ENCODE peak calls at places on chromosomes 5 and 9, in four cellular contexts. Z is adrenal gland, P is progenitor cell of endocrine pancreas, R is pancreas. H is an unnamed sample.

GRCh38 chr5:57221049-57221568 is 47.2 kb downstream of the GPBP1 start:
- DNase-seq in P (no peak), R (no peak), Z (no peak), H (peak)

GRCh38 chr5:55418994-55419991 is 111.5 kb downstream of the MTREX start:
- DNase-seq in Z (no peak), R (no peak), P (no peak), H (no peak)

GRCh38 chr5:139653616-139654015 is 5.5 kb downstream of the CXXC5 start:
- DNase-seq in P (no peak), Z (no peak), R (peak), H (no peak)

GRCh38 chr5:140408750-140409241 is 7.2 kb downstream of the ANKHD1 start:
- DNase-seq in P (no peak), R (no peak), Z (no peak), H (no peak)

GRCh38 chr5:79702606-79703380 is 13.2 kb downstream of the CMYA5 start:
- DNase-seq in Z (no peak), P (no peak), R (no peak), H (peak)

GRCh38 chr5:54643679-54644078 is 126.1 kb downstream of the SNX18 start:
- DNase-seq in R (no peak), Z (no peak), P (no peak), H (no peak)

GRCh38 chr5:175467983-175468698 is 10.2 kb upstream of the SFXN1 start:
- DNase-seq in R (no peak), P (no peak), Z (no peak), H (no peak)

GRCh38 chr9:36961051-36961450 is 73.0 kb downstream of the PAX5 start:
- DNase-seq in Z (no peak), R (no peak), P (no peak), H (no peak)

GRCh38 chr5:62720036-62720441 is 141.4 kb downstream of the LRRC70 start:
- DNase-seq in Z (peak), P (peak), R (no peak), H (peak)

GRCh38 chr9:100595391-100596199 is 17.7 kb downstream of the CAVIN4 start:
- DNase-seq in R (no peak), Z (no peak), P (no peak), H (peak)

GRCh38 chr9:10054456-10054855 is 558.3 kb downstream of the PTPRD start:
- DNase-seq in R (no peak), Z (no peak), P (no peak), H (no peak)

GRCh38 chr5:92519717-92520632 is 1061.0 kb downstream of the NR2F1-AS1 start:
- DNase-seq in R (no peak), Z (no peak), P (no peak), H (no peak)

GRCh38 chr5:40717281-40717680 is 37.6 kb downstream of the PTGER4 start:
- DNase-seq in P (no peak), Z (no peak), R (no peak), H (no peak)

GRCh38 chr5:131513780-131514179 is 121.2 kb downstream of the RAPGEF6 start:
- DNase-seq in P (no peak), Z (no peak), R (no peak), H (no peak)

GRCh38 chr5:149228610-149229297 is 42.9 kb upstream of the AFAP1L1 start:
- DNase-seq in Z (peak), R (no peak), P (no peak), H (no peak)

GRCh38 chr5:1185038-1185651 is 16.2 kb upstream of the SLC6A19 start:
- DNase-seq in Z (no peak), R (no peak), P (no peak), H (no peak)

GRCh38 chr5:14396071-14396470 is 185.5 kb upstream of the OTULINL start:
- DNase-seq in Z (no peak), P (no peak), R (no peak), H (no peak)

GRCh38 chr9:79485258-79485657 is 86.5 kb upstream of the TLE4 start:
- DNase-seq in Z (no peak), P (no peak), R (no peak), H (no peak)

GRCh38 chr9:4739587-4740372 is 1.2 kb downstream of the AK3 start:
- DNase-seq in P (no peak), Z (peak), R (no peak), H (peak)

GRCh38 chr9:10251490-10251889 is 361.3 kb downstream of the PTPRD start:
- DNase-seq in P (no peak), R (no peak), Z (no peak), H (no peak)

GRCh38 chr9:99563364-99563763 is 258.3 kb upstream of the NR4A3 start:
- DNase-seq in R (no peak), P (no peak), Z (peak), H (no peak)

GRCh38 chr5:112006721-112007120 is 249.7 kb upstream of the NREP start:
- DNase-seq in R (no peak), Z (no peak), P (no peak), H (no peak)

GRCh38 chr9:121902483-121903135 is 190.5 kb downstream of the TTLL11 start:
- DNase-seq in R (no peak), P (no peak), Z (no peak), H (no peak)

GRCh38 chr5:31196309-31196708 is 2.8 kb downstream of the CDH6 start:
- DNase-seq in R (no peak), Z (no peak), P (no peak), H (no peak)
- TF ChIP-seq CTCF in R (no peak), Z (no peak), P (peak), H (no peak)

GRCh38 chr9:105415344-105415980 is 32.4 kb upstream of the FSD1L start:
- DNase-seq in Z (peak), R (peak), P (peak), H (peak)
- TF ChIP-seq CTCF in Z (peak), R (peak), P (peak), H (peak)

GRCh38 chr9:95940265-95940664 is 64.8 kb downstream of the ERCC6L2 start:
- DNase-seq in Z (no peak), P (no peak), R (no peak), H (no peak)

GRCh38 chr9:95939472-95939871 is 64.0 kb downstream of the ERCC6L2 start:
- DNase-seq in P (no peak), R (no peak), Z (no peak), H (no peak)

GRCh38 chr9:95936579-95937075 is 61.1 kb downstream of the ERCC6L2 start:
- DNase-seq in R (no peak), Z (no peak), P (no peak), H (no peak)

GRCh38 chr9:95937131-95937530 is 61.6 kb downstream of the ERCC6L2 start:
- DNase-seq in R (no peak), P (no peak), Z (no peak), H (no peak)

GRCh38 chr9:95938724-95939123 is 63.2 kb downstream of the ERCC6L2 start:
- DNase-seq in P (no peak), R (no peak), Z (no peak), H (no peak)
- TF ChIP-seq CTCF in P (peak), R (no peak), Z (no peak), H (no peak)

GRCh38 chr9:19408316-19408692 is 505 bp upstream of the ACER2 start:
- DNase-seq in Z (peak), P (no peak), R (no peak), H (no peak)

GRCh38 chr9:19410195-19410503 is 1.3 kb downstream of the ACER2 start:
- DNase-seq in P (no peak), Z (no peak), R (no peak), H (no peak)

GRCh38 chr9:19409406-19410194 is 791 bp downstream of the ACER2 start:
- DNase-seq in P (no peak), R (peak), Z (peak), H (peak)

GRCh38 chr9:19410594-19410993 is 1.8 kb downstream of the ACER2 start:
- DNase-seq in P (no peak), Z (no peak), R (no peak), H (no peak)

GRCh38 chr9:19408693-19409405 is at the start of gene ACER2:
- DNase-seq in R (peak), P (peak), Z (peak), H (peak)
- TF ChIP-seq CTCF in R (no peak), P (peak), Z (no peak), H (peak)

GRCh38 chr5:110045153-110045552 is 355.4 kb downstream of the MAN2A1 start:
- DNase-seq in P (no peak), R (no peak), Z (no peak), H (no peak)
- TF ChIP-seq CTCF in P (no peak), R (no peak), Z (no peak), H (no peak)

DNA sequence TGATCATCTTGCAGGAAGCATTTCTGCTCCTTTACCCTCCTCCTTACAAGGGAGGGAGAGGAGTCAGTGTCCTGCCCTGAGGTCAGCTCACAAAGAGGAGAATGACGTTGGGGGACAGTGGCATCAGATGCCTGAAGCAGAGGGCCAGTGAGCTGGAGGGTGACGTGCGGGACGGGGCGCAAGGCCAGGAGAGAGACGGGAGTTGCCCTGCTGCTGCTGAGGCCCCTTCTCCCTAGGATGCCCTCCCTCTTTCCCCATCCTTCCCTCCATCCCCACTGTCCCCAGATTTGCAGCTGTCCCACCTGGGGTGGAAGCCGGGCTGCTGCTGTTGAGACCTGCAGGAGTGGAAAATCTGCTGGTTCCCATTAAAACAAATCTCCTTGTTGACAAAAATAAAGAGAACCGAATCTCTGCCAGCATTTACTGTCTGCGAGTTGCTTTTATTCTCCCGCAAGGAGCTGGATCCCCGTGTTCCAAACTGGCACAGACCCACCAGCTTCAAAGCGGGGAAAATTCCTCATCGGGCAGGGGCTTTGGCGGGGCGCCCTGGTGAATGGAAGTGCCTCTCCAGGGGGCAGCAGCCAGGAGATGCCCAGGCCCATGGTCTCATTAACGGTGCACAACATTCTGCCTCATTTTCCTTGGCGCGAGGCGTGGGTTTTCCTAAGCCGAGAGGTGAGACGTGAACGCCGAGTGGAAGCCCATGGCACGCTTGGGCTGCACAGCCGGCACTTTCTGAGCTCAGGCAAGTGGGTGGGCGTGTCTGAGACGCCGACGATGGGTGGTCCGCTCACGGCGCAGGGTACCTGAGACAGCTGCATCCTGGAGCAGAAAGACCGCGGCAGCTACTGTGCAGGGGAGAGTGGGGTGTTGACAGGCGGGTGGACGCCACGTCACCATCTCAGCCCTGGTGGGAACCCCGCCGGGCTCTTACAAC is 13.9 kb upstream of the COL5A1 start:
- DNase-seq in P (no peak), Z (peak), R (no peak), H (no peak)
- TF ChIP-seq CTCF in P (no peak), Z (no peak), R (no peak), H (no peak)

GRCh38 chr9:69229367-69229766 is 55.3 kb downstream of the TJP2 start:
- DNase-seq in Z (no peak), R (no peak), P (no peak), H (no peak)

GRCh38 chr9:69222953-69223352 is 48.9 kb downstream of the TJP2 start:
- DNase-seq in P (no peak), R (no peak), Z (no peak), H (no peak)

GRCh38 chr9:69221036-69221435 is 47.0 kb downstream of the TJP2 start:
- DNase-seq in R (peak), P (no peak), Z (no peak), H (no peak)

GRCh38 chr9:69218166-69218565 is 44.1 kb downstream of the TJP2 start:
- DNase-seq in R (no peak), P (no peak), Z (no peak), H (no peak)

GRCh38 chr9:69223605-69224004 is 49.5 kb downstream of the TJP2 start:
- DNase-seq in P (peak), R (no peak), Z (peak), H (peak)
- TF ChIP-seq CTCF in P (peak), R (peak), Z (peak), H (peak)

GRCh38 chr5:78221964-78222451 is 72.5 kb downstream of the AP3B1 start:
- DNase-seq in P (no peak), R (no peak), Z (no peak), H (peak)
- TF ChIP-seq CTCF in P (no peak), R (no peak), Z (no peak), H (peak)